ENCODE peak calls at places on chromosomes 3 and 15, in five cellular contexts. One of them, this sample, is unnamed.

GRCh38 chr15:101348643-101349496 is 53.8 kb upstream of the SNRPA1 start:
- DNase-seq in left colon: peak; percentile 28
- DNase-seq in fibroblast of the aortic adventitia: peak; percentile 42
- DNase-seq in globus pallidus: no peak
- DNase-seq in astrocyte of the spinal cord: no peak
- DNase-seq in this sample: peak; percentile 89

GRCh38 chr15:42727740-42728355 is 9.1 kb downstream of the CDAN1 start:
- DNase-seq in left colon: no peak
- DNase-seq in astrocyte of the spinal cord: no peak
- DNase-seq in fibroblast of the aortic adventitia: no peak
- DNase-seq in globus pallidus: no peak
- DNase-seq in this sample: no peak

GRCh38 chr3:16248556-16248955 is 16.2 kb downstream of the DPH3 start:
- DNase-seq in left colon: no peak
- DNase-seq in fibroblast of the aortic adventitia: no peak
- DNase-seq in astrocyte of the spinal cord: no peak
- DNase-seq in globus pallidus: no peak
- DNase-seq in this sample: no peak

GRCh38 chr15:57735406-57735805 is 28.9 kb downstream of the POLR2M start:
- DNase-seq in globus pallidus: peak; percentile 63
- DNase-seq in left colon: no peak
- DNase-seq in astrocyte of the spinal cord: no peak
- DNase-seq in fibroblast of the aortic adventitia: no peak
- DNase-seq in this sample: no peak

GRCh38 chr15:59456114-59456513 is 18.1 kb downstream of the FAM81A start:
- DNase-seq in globus pallidus: no peak
- DNase-seq in fibroblast of the aortic adventitia: no peak
- DNase-seq in left colon: peak; percentile 79
- DNase-seq in astrocyte of the spinal cord: no peak
- DNase-seq in this sample: no peak

GRCh38 chr3:184016820-184017671 is 638 bp downstream of the ABCC5 start:
- DNase-seq in globus pallidus: peak; percentile 72
- DNase-seq in left colon: peak; percentile 70
- DNase-seq in astrocyte of the spinal cord: peak; percentile 53
- DNase-seq in fibroblast of the aortic adventitia: peak; percentile 59
- DNase-seq in this sample: no peak

GRCh38 chr3:97863025-97863424 is 41.2 kb downstream of the CRYBG3 start:
- DNase-seq in fibroblast of the aortic adventitia: peak; percentile 40
- DNase-seq in left colon: no peak
- DNase-seq in globus pallidus: no peak
- DNase-seq in astrocyte of the spinal cord: peak; percentile 27
- DNase-seq in this sample: peak; percentile 86

GRCh38 chr3:53842436-53843194 is 3.6 kb downstream of the CHDH start:
- DNase-seq in globus pallidus: peak; percentile 95
- DNase-seq in astrocyte of the spinal cord: peak; percentile 16
- DNase-seq in left colon: peak; percentile 75
- DNase-seq in fibroblast of the aortic adventitia: no peak
- DNase-seq in this sample: peak; percentile 97

GRCh38 chr15:64856429-64857145 is 14.9 kb downstream of the PLEKHO2 start:
- DNase-seq in fibroblast of the aortic adventitia: peak; percentile 76
- DNase-seq in globus pallidus: peak; percentile 98
- DNase-seq in left colon: no peak
- DNase-seq in astrocyte of the spinal cord: peak; percentile 64
- DNase-seq in this sample: peak; percentile 45

GRCh38 chr3:126955004-126955790 is 27.7 kb upstream of the PLXNA1 start:
- DNase-seq in globus pallidus: no peak
- DNase-seq in fibroblast of the aortic adventitia: no peak
- DNase-seq in left colon: no peak
- DNase-seq in astrocyte of the spinal cord: no peak
- DNase-seq in this sample: no peak